ENCODE peak calls at places on chromosomes 12 and 14, in eight cellular contexts. T is IMR-90; F is naive thymus-derived CD4-positive, alpha-beta T cell; L is GM23338; Q is sigmoid colon; V is keratinocyte; H is right cardiac atrium; C is lower lobe of right lung. P is an unnamed sample.

GRCh38 chr12:116390656-116391335 is 113.3 kb upstream of the MED13L start:
- DNase-seq in F (no peak), H (no peak), C (no peak), T (no peak), Q (no peak), V (no peak), L (no peak), P (no peak)

GRCh38 chr12:50325890-50326391 is 42.6 kb upstream of the LIMA1 start:
- DNase-seq in T (no peak), Q (no peak), L (no peak), H (no peak), V (no peak), F (no peak), C (no peak), P (no peak)

GRCh38 chr14:68899033-68899603 is 80.0 kb downstream of the ACTN1 start:
- DNase-seq in Q (no peak), T (no peak), H (no peak), C (no peak), F (no peak), V (no peak), L (no peak), P (no peak)

GRCh38 chr12:130506844-130507243 is 169.2 kb downstream of the PIWIL1 start:
- DNase-seq in C (no peak), Q (no peak), F (no peak), V (no peak), T (no peak), L (no peak), H (no peak), P (no peak)

GRCh38 chr14:72341686-72342085 is 409.5 kb downstream of the RGS6 start:
- DNase-seq in H (no peak), L (no peak), V (no peak), Q (no peak), F (no peak), C (no peak), T (no peak), P (no peak)

GRCh38 chr14:51776102-51776894 is 84.1 kb upstream of the GNG2 start:
- DNase-seq in V (no peak), H (peak), C (no peak), F (no peak), L (peak), Q (peak), T (peak), P (no peak)

GRCh38 chr12:29310899-29311298 is 70.1 kb downstream of the ERGIC2 start:
- DNase-seq in F (no peak), T (no peak), Q (no peak), H (no peak), C (no peak), L (no peak), V (no peak), P (no peak)

GRCh38 chr14:94560291-94560665 is 964 bp upstream of the SERPINA4 start:
- DNase-seq in L (no peak), Q (no peak), F (no peak), V (no peak), H (no peak), T (no peak), C (no peak), P (no peak)

GRCh38 chr14:37090026-37090425 is 82.4 kb downstream of the SLC25A21 start:
- DNase-seq in Q (no peak), T (no peak), F (no peak), V (no peak), H (no peak), C (no peak), L (peak), P (no peak)

GRCh38 chr12:46268349-46268616 is 560 bp downstream of the SLC38A1 start:
- DNase-seq in C (peak), Q (no peak), F (peak), V (no peak), L (no peak), T (peak), H (no peak), P (no peak)

GRCh38 chr14:74547331-74547927 is 53.9 kb downstream of the ISCA2 start:
- DNase-seq in T (no peak), V (no peak), H (peak), Q (no peak), F (no peak), L (peak), C (no peak), P (no peak)

GRCh38 chr12:76274699-76275098 is 73.5 kb downstream of the BBS10 start:
- DNase-seq in T (peak), F (no peak), Q (no peak), V (no peak), C (no peak), H (no peak), L (no peak), P (peak)

GRCh38 chr14:67409461-67409860 is 2.5 kb downstream of the PLEK2 start:
- DNase-seq in H (no peak), V (no peak), Q (peak), F (no peak), C (no peak), T (no peak), L (no peak), P (no peak)

GRCh38 chr14:61636792-61637191 is 58.5 kb upstream of the HIF1A start:
- DNase-seq in F (no peak), V (no peak), Q (no peak), H (no peak), L (no peak), T (no peak), C (no peak), P (no peak)

GRCh38 chr12:86948851-86949250 is 692.7 kb upstream of the MGAT4C start:
- DNase-seq in F (no peak), V (no peak), Q (no peak), T (peak), H (no peak), C (no peak), L (no peak), P (no peak)

GRCh38 chr12:82595946-82596345 is 90.8 kb upstream of the TMTC2 start:
- DNase-seq in T (no peak), Q (no peak), L (no peak), F (no peak), H (no peak), V (no peak), C (no peak), P (no peak)

GRCh38 chr14:80664576-80664975 is 277.0 kb downstream of the CEP128 start:
- DNase-seq in H (no peak), V (no peak), C (no peak), L (no peak), T (peak), Q (no peak), F (no peak), P (no peak)

GRCh38 chr12:52494518-52494917 is 1.5 kb upstream of the KRT6A start:
- DNase-seq in F (no peak), H (no peak), L (peak), Q (peak), T (no peak), V (peak), C (peak), P (no peak)

GRCh38 chr12:12331896-12332295 is 18.1 kb downstream of the MANSC1 start:
- DNase-seq in H (no peak), F (no peak), C (no peak), V (no peak), L (no peak), T (no peak), Q (no peak), P (no peak)

GRCh38 chr12:122449317-122449716 is 26.8 kb upstream of the CLIP1 start:
- DNase-seq in Q (no peak), L (no peak), V (no peak), T (peak), H (no peak), F (no peak), C (no peak), P (peak)

GRCh38 chr14:75196468-75196867 is 20.1 kb upstream of the TMED10 start:
- DNase-seq in T (no peak), V (no peak), L (no peak), C (peak), H (no peak), F (no peak), Q (no peak), P (no peak)

GRCh38 chr12:117134059-117134458 is 34.8 kb upstream of the TESC start:
- DNase-seq in T (no peak), F (peak), V (no peak), C (no peak), H (no peak), Q (no peak), L (no peak), P (no peak)

GRCh38 chr14:64680013-64680674 is 24.1 kb upstream of the PLEKHG3 start:
- DNase-seq in V (peak), L (no peak), T (no peak), Q (no peak), F (no peak), C (no peak), H (peak), P (peak)

GRCh38 chr12:64678835-64679234 is 68.5 kb downstream of the RASSF3 start:
- DNase-seq in L (no peak), F (no peak), T (no peak), Q (no peak), H (no peak), V (no peak), C (no peak), P (no peak)

GRCh38 chr14:47022721-47023120 is 371.1 kb upstream of the RPL10L start:
- DNase-seq in H (no peak), V (no peak), F (no peak), Q (no peak), T (no peak), L (no peak), C (no peak), P (peak)

GRCh38 chr14:95256011-95256775 is 63.5 kb downstream of the CLMN start:
- DNase-seq in Q (no peak), F (no peak), T (no peak), L (no peak), C (no peak), V (no peak), H (no peak), P (no peak)

GRCh38 chr14:76924363-76925151 is 98.3 kb downstream of the LRRC74A start:
- DNase-seq in L (peak), V (no peak), T (no peak), Q (no peak), F (peak), H (peak), C (no peak), P (no peak)

GRCh38 chr14:105563347-105563737 is 37.0 kb downstream of the TMEM121 start:
- DNase-seq in C (no peak), T (no peak), V (no peak), F (no peak), H (no peak), Q (no peak), L (no peak), P (no peak)

GRCh38 chr14:105570482-105570881 is 44.1 kb downstream of the TMEM121 start:
- DNase-seq in C (no peak), V (no peak), F (no peak), T (no peak), Q (no peak), H (no peak), L (no peak), P (no peak)

DNA sequence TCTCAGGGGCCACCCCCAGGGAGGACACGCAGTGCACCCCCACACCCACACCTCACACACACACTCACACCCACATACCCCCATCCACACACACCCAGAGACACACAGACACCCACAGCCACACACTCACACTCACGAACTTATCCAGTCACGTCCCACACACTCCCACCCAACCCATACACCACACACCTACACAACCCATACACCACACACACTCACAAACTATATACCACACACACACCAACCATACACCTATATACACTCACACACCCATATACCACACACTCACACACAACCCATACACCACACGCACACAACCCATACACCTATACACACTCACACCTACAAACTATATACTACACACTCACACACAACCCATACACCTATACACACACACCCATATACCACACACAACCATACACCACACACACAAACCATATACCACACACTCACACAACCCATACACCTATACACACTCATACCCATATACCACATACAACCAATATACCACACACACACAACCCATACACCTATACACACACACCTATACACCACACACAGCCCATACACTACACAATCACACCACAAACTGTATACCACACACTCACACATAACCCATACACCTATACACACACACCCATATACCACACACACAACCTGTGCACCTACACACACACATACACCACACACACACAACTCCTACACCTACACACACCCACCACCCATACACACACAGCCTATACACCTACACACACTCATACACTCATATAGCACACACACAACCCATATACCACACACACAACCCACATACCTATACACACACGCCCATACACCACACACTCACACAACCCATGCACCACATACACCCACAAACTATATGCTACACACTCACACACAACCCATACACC is 42.7 kb downstream of the TMEM121 start:
- DNase-seq in L (no peak), C (no peak), F (no peak), V (no peak), T (no peak), H (no peak), Q (no peak), P (no peak)
- H3K27ac ChIP-seq in L (no peak), C (no peak), F (no peak), V (no peak), T (no peak), H (no peak), Q (no peak), P (no peak)

GRCh38 chr14:100836053-100836805 is 10.3 kb downstream of the MEG3 start:
- DNase-seq in H (no peak), F (no peak), V (no peak), Q (no peak), L (no peak), C (no peak), T (no peak), P (no peak)

GRCh38 chr14:100835278-100836052 is 9.5 kb downstream of the MEG3 start:
- DNase-seq in L (no peak), C (no peak), V (no peak), T (no peak), Q (no peak), H (no peak), F (no peak), P (no peak)

GRCh38 chr14:100836961-100837811 is 11.3 kb downstream of the MEG3 start:
- DNase-seq in C (peak), L (no peak), T (no peak), V (no peak), H (no peak), Q (no peak), F (no peak), P (no peak)

GRCh38 chr14:100832311-100832960 is 6.5 kb downstream of the MEG3 start:
- DNase-seq in V (no peak), F (no peak), H (no peak), Q (no peak), L (peak), C (no peak), T (no peak), P (no peak)

DNA sequence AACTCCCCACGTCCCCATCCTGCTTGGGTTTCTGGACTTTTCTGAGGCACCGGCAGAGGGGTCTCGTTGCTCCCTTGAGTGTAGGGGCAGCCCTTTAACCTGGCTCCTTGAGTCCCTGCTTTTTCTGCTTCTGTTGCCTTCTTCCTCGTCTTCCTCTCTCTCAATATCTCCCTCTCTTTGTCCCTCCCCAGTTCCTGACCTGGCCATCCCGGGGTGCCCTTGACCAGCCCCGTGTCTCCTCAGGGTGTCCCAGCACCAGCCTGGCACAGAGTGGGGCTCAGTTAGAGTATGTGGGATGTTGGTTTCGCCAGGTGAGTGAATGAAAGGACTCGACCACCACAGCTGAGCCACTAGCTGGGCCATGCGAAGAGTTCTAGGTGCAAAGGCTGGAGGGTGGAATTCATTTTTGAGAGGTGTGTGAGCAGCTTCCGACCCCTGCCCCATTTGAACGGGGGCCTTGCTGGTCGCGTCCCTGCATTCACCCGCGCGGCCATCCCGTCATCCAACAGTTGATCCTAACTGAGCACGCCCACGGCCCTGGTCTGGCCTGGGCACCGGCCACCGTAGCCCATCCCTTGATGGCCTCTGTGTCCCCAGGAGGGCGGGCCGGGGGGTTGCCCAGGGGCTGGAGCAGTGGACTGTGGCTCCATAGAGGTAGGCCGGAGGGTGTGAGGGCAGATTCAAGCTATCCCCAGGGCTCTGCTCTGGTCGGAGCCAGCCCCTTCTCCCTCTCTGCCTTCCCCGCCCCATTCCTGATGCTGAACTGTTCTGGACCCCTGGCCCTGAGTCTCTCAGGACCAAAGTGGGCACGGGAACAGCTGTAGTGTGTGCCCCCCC is 8.7 kb downstream of the MEG3 start:
- DNase-seq in L (no peak), V (no peak), F (no peak), T (no peak), H (no peak), C (no peak), Q (no peak), P (no peak)
- H3K27ac ChIP-seq in L (no peak), V (no peak), F (no peak), T (no peak), H (no peak), C (no peak), Q (no peak), P (no peak)

GRCh38 chr14:91412939-91413338 is 4.7 kb downstream of the CCDC88C start:
- DNase-seq in L (no peak), T (no peak), C (no peak), V (no peak), H (no peak), Q (no peak), F (peak), P (no peak)
- H3K27ac ChIP-seq in L (peak), T (no peak), C (peak), V (no peak), H (no peak), Q (no peak), F (peak), P (no peak)

DNA sequence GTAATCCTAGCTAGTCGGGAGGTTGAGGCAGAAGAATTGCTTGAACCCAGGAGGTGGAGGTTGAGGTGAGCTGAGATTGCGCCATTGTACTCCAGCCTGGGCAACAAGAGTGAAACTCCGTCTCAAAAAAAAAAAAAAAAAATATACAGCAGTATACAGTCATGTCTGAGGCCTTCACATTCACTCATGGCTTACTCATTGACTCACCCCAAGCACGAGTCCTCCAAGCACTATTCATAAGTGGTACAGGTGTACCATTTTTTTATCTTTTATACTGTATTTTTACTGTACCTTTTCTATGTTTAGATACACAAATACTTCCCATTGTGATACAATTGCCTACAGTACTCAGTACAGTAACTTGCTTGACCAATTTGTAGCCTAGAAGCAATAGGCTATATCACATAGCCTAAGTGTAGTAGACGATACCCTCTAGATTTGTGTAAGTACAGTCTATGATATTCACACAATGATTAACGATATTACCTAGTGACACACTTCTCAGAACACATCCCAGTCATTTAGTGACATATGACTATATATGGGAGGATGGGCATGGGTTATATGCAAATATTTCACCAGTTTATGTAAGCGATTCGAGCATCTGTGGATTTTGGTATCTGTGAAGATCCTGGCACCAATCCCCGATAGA is 12.2 kb downstream of the LLPH start:
- DNase-seq in L (no peak), C (no peak), T (peak), V (no peak), F (no peak), H (no peak), Q (no peak), P (peak)
- H3K27ac ChIP-seq in L (no peak), C (no peak), T (no peak), V (no peak), F (no peak), H (no peak), Q (no peak), P (peak)

GRCh38 chr12:118372541-118373495 is at the start of gene TAOK3:
- DNase-seq in L (peak), F (peak), Q (peak), C (peak), T (peak), H (peak), V (peak), P (peak)

GRCh38 chr12:118375348-118375747 is 1.0 kb upstream of the SUDS3 start:
- DNase-seq in L (no peak), H (no peak), Q (no peak), C (no peak), V (no peak), F (no peak), T (no peak), P (no peak)

GRCh38 chr12:118374126-118374725 is 1.5 kb upstream of the TAOK3 start:
- DNase-seq in Q (no peak), H (no peak), F (no peak), T (no peak), L (no peak), C (no peak), V (no peak), P (no peak)

GRCh38 chr12:118374909-118375308 is 1.4 kb upstream of the SUDS3 start:
- DNase-seq in C (no peak), T (no peak), V (no peak), F (no peak), L (no peak), H (no peak), Q (no peak), P (no peak)

GRCh38 chr12:118373628-118374027 is 921 bp upstream of the TAOK3 start:
- DNase-seq in Q (no peak), T (no peak), H (no peak), C (no peak), L (no peak), V (no peak), F (no peak), P (no peak)
- H3K27ac ChIP-seq in Q (peak), T (no peak), H (peak), C (peak), L (peak), V (peak), F (peak), P (peak)

DNA sequence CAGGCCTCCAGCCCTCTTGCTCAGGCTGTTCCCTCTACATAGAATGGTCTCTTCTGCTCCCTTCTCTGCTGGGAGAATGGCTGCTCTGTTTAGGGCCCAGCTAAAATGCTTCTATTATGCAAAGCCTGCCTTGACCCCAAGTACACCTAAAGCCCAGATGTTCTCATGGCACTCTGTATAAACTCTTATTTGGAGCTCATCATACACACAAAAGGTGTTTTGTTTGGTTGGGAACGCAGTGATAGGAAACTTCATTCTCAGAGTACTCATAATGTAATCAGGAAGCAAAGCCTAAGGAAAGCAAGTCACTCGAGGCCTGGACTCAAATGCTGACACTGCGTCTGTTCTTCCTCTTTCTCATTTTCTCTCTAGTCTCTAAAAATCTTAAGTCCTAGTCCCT is 38.2 kb upstream of the SYCP3 start:
- DNase-seq in L (no peak), T (no peak), F (no peak), C (no peak), H (no peak), Q (no peak), V (no peak), P (no peak)
- H3K27ac ChIP-seq in L (no peak), T (no peak), F (no peak), C (peak), H (no peak), Q (no peak), V (no peak), P (no peak)

GRCh38 chr12:110565919-110566871 is 16.9 kb downstream of the PPTC7 start:
- DNase-seq in C (no peak), F (no peak), H (no peak), T (no peak), Q (no peak), L (no peak), V (peak), P (peak)
- H3K27ac ChIP-seq in C (no peak), F (peak), H (peak), T (no peak), Q (peak), L (no peak), V (peak), P (peak)